ENCODE peak calls at places on chromosomes 11 and 22, in ten cellular contexts. R, V, U, J, S, W, T, P, X and D are unnamed samples.
A peak's percentile ranks its signal among the peaks of the same experiment; 100 is the strongest.

GRCh38 chr11:43649501-43649900 is 31.0 kb upstream of the HSD17B12 start:
- DNase-seq in R (no peak), V (no peak), U (no peak), J (no peak), S (no peak), W (no peak), T (no peak), P (no peak), X (no peak), D (no peak)

GRCh38 chr11:44567876-44568256 is 2.4 kb downstream of the CD82 start:
- DNase-seq in R (no peak), V (no peak), U (no peak), J (no peak), S (peak; percentile 20), W (no peak), T (no peak), P (no peak), X (no peak), D (no peak)

GRCh38 chr11:119340335-119341221 is at the start of gene C1QTNF5:
- DNase-seq in R (peak; percentile 92), V (peak; percentile 59), U (peak; percentile 42), J (peak; percentile 70), S (peak; percentile 96), W (peak; percentile 57), T (peak; percentile 90), P (no peak), X (peak; percentile 75), D (no peak)

GRCh38 chr11:551596-551995 is 8.9 kb downstream of the LMNTD2 start:
- DNase-seq in R (no peak), V (no peak), U (no peak), J (no peak), S (no peak), W (no peak), T (no peak), P (no peak), X (no peak), D (no peak)

GRCh38 chr11:21250196-21250595 is 580.8 kb downstream of the NELL1 start:
- DNase-seq in R (no peak), V (no peak), U (no peak), J (no peak), S (no peak), W (no peak), T (no peak), P (no peak), X (no peak), D (no peak)

GRCh38 chr11:124204008-124204407 is 20.9 kb downstream of the OR10D3 start:
- DNase-seq in R (no peak), V (no peak), U (no peak), J (no peak), S (no peak), W (no peak), T (no peak), P (no peak), X (no peak), D (no peak)

GRCh38 chr22:25014896-25015755 is 62.6 kb downstream of the KIAA1671 start:
- DNase-seq in R (no peak), V (no peak), U (peak; percentile 45), J (no peak), S (no peak), W (no peak), T (no peak), P (no peak), X (no peak), D (no peak)

GRCh38 chr22:50027639-50028537 is 15.3 kb upstream of the IL17REL start:
- DNase-seq in R (no peak), V (no peak), U (no peak), J (no peak), S (peak; percentile 55), W (peak; percentile 13), T (no peak), P (no peak), X (peak; percentile 50), D (peak; percentile 58)

GRCh38 chr22:39717099-39717498 is 146.5 kb downstream of the CACNA1I start:
- DNase-seq in R (no peak), V (no peak), U (no peak), J (no peak), S (no peak), W (no peak), T (no peak), P (no peak), X (no peak), D (no peak)

GRCh38 chr11:71206186-71206585 is 46.2 kb downstream of the SHANK2 start:
- DNase-seq in R (no peak), V (no peak), U (no peak), J (no peak), S (peak; percentile 81), W (peak; percentile 66), T (peak; percentile 20), P (peak; percentile 34), X (peak; percentile 55), D (no peak)

DNA sequence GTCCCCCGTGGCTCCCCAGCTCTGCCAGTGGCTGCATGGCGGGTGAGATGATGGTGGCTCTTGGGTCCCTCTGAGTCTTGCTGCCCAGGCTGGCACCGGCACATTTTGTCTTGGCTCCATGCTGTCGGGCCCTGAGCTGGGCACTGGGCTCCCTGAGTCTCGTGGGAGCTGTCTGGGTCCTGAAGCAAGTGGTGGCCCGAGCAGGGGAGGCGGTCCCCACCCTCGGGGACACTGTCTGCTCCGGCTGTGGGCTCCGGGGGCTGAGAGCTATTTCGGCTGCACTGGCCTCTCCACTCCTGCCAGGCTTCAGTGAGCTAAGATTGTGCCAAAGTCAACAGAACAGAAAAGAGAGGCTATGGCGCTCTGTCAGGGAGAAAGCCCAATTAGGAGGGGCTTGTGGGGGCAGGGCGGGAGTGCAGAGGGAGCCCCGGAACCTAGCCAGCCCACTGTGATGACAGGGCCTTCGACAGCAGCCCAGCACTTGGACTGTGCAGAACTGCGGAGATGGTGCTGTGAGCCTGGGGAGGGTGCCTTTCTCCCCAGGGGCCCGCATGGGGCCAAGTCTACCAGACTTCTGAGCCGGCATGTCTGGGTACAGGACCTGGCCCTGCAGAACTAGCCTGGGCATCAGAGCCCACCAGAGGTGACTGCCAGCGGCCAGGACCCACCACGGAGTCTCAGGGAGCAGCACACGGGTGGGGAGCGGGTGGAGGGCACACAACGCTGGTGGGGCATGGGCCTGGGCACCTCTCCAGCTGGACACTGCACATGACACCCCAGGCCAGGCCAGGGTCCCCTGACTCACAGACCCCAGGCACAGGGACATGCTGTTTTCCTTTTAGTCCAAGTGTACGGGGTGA is 38.0 kb downstream of the RTN4R start:
- DNase-seq in R (no peak), V (no peak), U (peak; percentile 19), J (no peak), S (no peak), W (no peak), T (no peak), P (no peak), X (no peak), D (no peak)
- H3K9me3 ChIP-seq in R (no peaks in the 10 kb centered on the region), V (peaks cover 5% of the 10 kb centered on the region), U (no peaks in the 10 kb centered on the region), J (no peaks in the 10 kb centered on the region), S (no peaks in the 10 kb centered on the region), W (no peaks in the 10 kb centered on the region), T (no peaks in the 10 kb centered on the region), P (no peaks in the 10 kb centered on the region), X (no peaks in the 10 kb centered on the region), D (no peaks in the 10 kb centered on the region)

DNA sequence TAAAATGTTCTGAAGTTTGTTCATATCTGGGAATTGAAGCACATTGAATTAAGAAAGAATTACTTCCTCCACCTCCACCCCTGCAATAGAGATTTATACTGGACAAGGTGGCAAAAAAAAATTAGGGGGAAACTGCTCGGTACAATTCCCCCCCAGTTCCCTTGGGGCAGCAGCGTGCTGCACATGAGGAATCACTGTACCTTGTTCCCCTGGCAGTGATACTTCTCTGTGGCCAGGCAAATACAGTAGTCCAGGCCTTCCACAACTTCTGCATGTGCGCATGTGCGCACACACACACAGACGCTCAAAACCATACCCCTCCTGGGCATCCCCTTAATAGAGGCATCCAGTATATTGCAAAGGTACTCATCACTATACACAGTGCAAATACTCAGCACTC is 69.0 kb downstream of the ARFGAP2 start:
- DNase-seq in R (no peak), V (no peak), U (no peak), J (no peak), S (no peak), W (no peak), T (no peak), P (no peak), X (no peak), D (no peak)
- H3K4me3 ChIP-seq in R (no peak overlapping the region), V (no peak overlapping the region), U (no peak overlapping the region), J (no peak overlapping the region), S (no peak overlapping the region), W (no peak overlapping the region), T (no peak overlapping the region), P (no peak overlapping the region), X (no peak overlapping the region), D (no peak overlapping the region)

GRCh38 chr11:10058356-10058755 is 235.7 kb downstream of the SBF2 start:
- DNase-seq in R (no peak), V (no peak), U (no peak), J (no peak), S (no peak), W (peak; percentile 64), T (no peak), P (no peak), X (no peak), D (no peak)
- H3K27ac ChIP-seq in R (no peak overlapping the region), V (no peak overlapping the region), U (no peak overlapping the region), J (no peak overlapping the region), S (no peak overlapping the region), W (no peak overlapping the region), T (no peak overlapping the region), P (no peak overlapping the region), X (no peak overlapping the region), D (no peak overlapping the region)

GRCh38 chr11:28481673-28482480 is 373.7 kb downstream of the METTL15 start:
- DNase-seq in R (no peak), V (no peak), U (peak; percentile 53), J (no peak), S (no peak), W (no peak), T (no peak), P (no peak), X (no peak), D (no peak)

GRCh38 chr11:28482666-28483065 is 374.5 kb downstream of the METTL15 start:
- DNase-seq in R (no peak), V (no peak), U (no peak), J (no peak), S (no peak), W (no peak), T (no peak), P (no peak), X (no peak), D (no peak)

GRCh38 chr11:28488336-28488735 is 380.1 kb downstream of the METTL15 start:
- DNase-seq in R (no peak), V (no peak), U (no peak), J (no peak), S (no peak), W (no peak), T (no peak), P (no peak), X (no peak), D (no peak)

DNA sequence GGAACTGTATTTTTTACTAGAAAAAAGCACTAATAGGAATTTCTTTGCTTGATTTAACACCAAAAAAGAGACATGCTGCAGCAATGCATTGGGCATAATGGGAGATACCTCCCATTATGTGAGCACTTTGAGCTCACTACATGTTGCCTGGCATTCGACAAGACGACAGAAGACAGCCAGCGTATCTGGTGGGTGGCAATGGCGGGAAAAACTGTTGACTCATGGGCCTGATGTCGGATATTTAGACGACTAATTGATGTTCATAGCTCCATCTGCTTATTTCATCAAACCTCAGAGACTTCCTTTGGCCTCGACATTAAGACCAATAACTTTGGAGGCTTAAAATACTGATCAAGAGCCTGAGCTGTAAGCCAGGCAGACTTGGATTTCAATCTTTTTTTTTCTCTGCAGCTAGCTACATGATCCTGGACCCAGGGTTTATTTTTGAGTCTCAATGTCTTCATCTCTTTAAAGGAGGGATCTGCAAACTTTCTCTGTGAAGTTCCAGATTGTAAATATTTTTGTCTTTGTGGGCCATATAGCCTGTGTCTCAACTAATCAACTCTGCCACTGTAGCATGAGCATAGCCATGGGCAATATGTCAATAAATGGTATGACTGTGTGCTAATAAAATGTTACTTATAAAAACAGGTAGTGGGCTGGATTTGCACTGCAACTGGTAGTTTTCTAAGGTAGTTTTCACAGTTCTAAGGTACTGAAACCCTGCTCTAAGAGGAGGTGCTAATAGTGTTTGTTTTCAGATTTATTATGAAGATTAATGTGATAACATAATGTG is 375.1 kb downstream of the METTL15 start:
- DNase-seq in R (no peak), V (no peak), U (no peak), J (no peak), S (no peak), W (no peak), T (no peak), P (no peak), X (no peak), D (no peak)
- H3K9me3 ChIP-seq in R (no peaks in the 10 kb centered on the region), V (no peaks in the 10 kb centered on the region), U (no peaks in the 10 kb centered on the region), J (no peaks in the 10 kb centered on the region), S (no peaks in the 10 kb centered on the region), W (no peaks in the 10 kb centered on the region), T (no peaks in the 10 kb centered on the region), P (no peaks in the 10 kb centered on the region), X (no peaks in the 10 kb centered on the region), D (no peaks in the 10 kb centered on the region)